ENCODE peak calls at places on chromosomes 12 and 14, in four cellular contexts. One of them, this sample, is unnamed.

GRCh38 chr12:117189725-117190209 is 503 bp downstream of the FBXO21 start:
- DNase-seq in fibroblast of mammary gland: peak
- DNase-seq in HFF-Myc: no peak
- DNase-seq in HFFc6: peak
- DNase-seq in this sample: peak

GRCh38 chr12:2651061-2651965 is 143.5 kb upstream of the FKBP4 start:
- DNase-seq in fibroblast of mammary gland: no peak
- DNase-seq in HFF-Myc: no peak
- DNase-seq in HFFc6: no peak
- DNase-seq in this sample: no peak

GRCh38 chr12:13390381-13390856 is 193.9 kb downstream of the EMP1 start:
- DNase-seq in fibroblast of mammary gland: peak
- DNase-seq in HFF-Myc: no peak
- DNase-seq in HFFc6: peak
- DNase-seq in this sample: peak

GRCh38 chr14:97538749-97539388 is 741.7 kb downstream of the VRK1 start:
- DNase-seq in fibroblast of mammary gland: no peak
- DNase-seq in HFF-Myc: no peak
- DNase-seq in HFFc6: no peak
- DNase-seq in this sample: no peak

GRCh38 chr14:59240356-59240755 is 51.9 kb downstream of the DAAM1 start:
- DNase-seq in fibroblast of mammary gland: no peak
- DNase-seq in HFF-Myc: no peak
- DNase-seq in HFFc6: no peak
- DNase-seq in this sample: no peak

GRCh38 chr12:52090291-52090690 is 10.8 kb downstream of the SMIM41 start:
- DNase-seq in fibroblast of mammary gland: no peak
- DNase-seq in HFF-Myc: no peak
- DNase-seq in HFFc6: no peak
- DNase-seq in this sample: no peak

GRCh38 chr12:21618566-21618965 is 13.9 kb upstream of the GYS2 start:
- DNase-seq in fibroblast of mammary gland: no peak
- DNase-seq in HFF-Myc: no peak
- DNase-seq in HFFc6: no peak
- DNase-seq in this sample: no peak

GRCh38 chr12:52245962-52246577 is 13.0 kb downstream of the KRT7 start:
- DNase-seq in fibroblast of mammary gland: no peak
- DNase-seq in HFF-Myc: no peak
- DNase-seq in HFFc6: no peak
- DNase-seq in this sample: no peak

GRCh38 chr12:94151577-94151976 is 3.2 kb downstream of the PLXNC1 start:
- DNase-seq in fibroblast of mammary gland: no peak
- DNase-seq in HFF-Myc: no peak
- DNase-seq in HFFc6: no peak
- DNase-seq in this sample: no peak

GRCh38 chr12:81465881-81466280 is 293.3 kb downstream of the PPFIA2 start:
- DNase-seq in fibroblast of mammary gland: no peak
- DNase-seq in HFF-Myc: no peak
- DNase-seq in HFFc6: no peak
- DNase-seq in this sample: no peak

GRCh38 chr12:25295361-25295760 is 44.6 kb upstream of the KRAS start:
- DNase-seq in fibroblast of mammary gland: peak
- DNase-seq in HFF-Myc: no peak
- DNase-seq in HFFc6: no peak
- DNase-seq in this sample: no peak

GRCh38 chr14:68951051-68951797 is 27.9 kb downstream of the ACTN1 start:
- DNase-seq in fibroblast of mammary gland: peak
- DNase-seq in HFF-Myc: peak
- DNase-seq in HFFc6: peak
- DNase-seq in this sample: no peak

GRCh38 chr12:14403711-14404164 is 38.3 kb downstream of the ATF7IP start:
- DNase-seq in fibroblast of mammary gland: peak
- DNase-seq in HFF-Myc: peak
- DNase-seq in HFFc6: peak
- DNase-seq in this sample: peak

GRCh38 chr12:107912421-107913004 is 138.0 kb downstream of the ASCL4 start:
- DNase-seq in fibroblast of mammary gland: peak
- DNase-seq in HFF-Myc: no peak
- DNase-seq in HFFc6: no peak
- DNase-seq in this sample: peak

GRCh38 chr12:99505805-99506204 is 141.7 kb upstream of the GARIN6 start:
- DNase-seq in fibroblast of mammary gland: no peak
- DNase-seq in HFF-Myc: no peak
- DNase-seq in HFFc6: no peak
- DNase-seq in this sample: no peak

GRCh38 chr12:6268484-6269157 is 41.9 kb upstream of the PLEKHG6 start:
- DNase-seq in fibroblast of mammary gland: no peak
- DNase-seq in HFF-Myc: no peak
- DNase-seq in HFFc6: no peak
- DNase-seq in this sample: no peak

GRCh38 chr12:109734219-109735000 is 20.8 kb downstream of the FAM222A start:
- DNase-seq in fibroblast of mammary gland: no peak
- DNase-seq in HFF-Myc: no peak
- DNase-seq in HFFc6: no peak
- DNase-seq in this sample: peak

GRCh38 chr12:96249196-96250118 is 55.3 kb downstream of the ELK3 start:
- DNase-seq in fibroblast of mammary gland: peak
- DNase-seq in HFF-Myc: no peak
- DNase-seq in HFFc6: no peak
- DNase-seq in this sample: no peak

GRCh38 chr14:103503296-103503695 is 19.3 kb downstream of the CKB start:
- DNase-seq in fibroblast of mammary gland: no peak
- DNase-seq in HFF-Myc: no peak
- DNase-seq in HFFc6: no peak
- DNase-seq in this sample: no peak

GRCh38 chr12:92538970-92539749 is 163.6 kb upstream of the PLEKHG7 start:
- DNase-seq in fibroblast of mammary gland: peak
- DNase-seq in HFF-Myc: peak
- DNase-seq in HFFc6: peak
- DNase-seq in this sample: peak

GRCh38 chr12:91774471-91774921 is 371.1 kb downstream of the BTG1 start:
- DNase-seq in fibroblast of mammary gland: peak
- DNase-seq in HFF-Myc: peak
- DNase-seq in HFFc6: peak
- DNase-seq in this sample: peak

GRCh38 chr12:54133663-54134375 is 55.0 kb downstream of the SMUG1 start:
- DNase-seq in fibroblast of mammary gland: no peak
- DNase-seq in HFF-Myc: no peak
- DNase-seq in HFFc6: no peak
- DNase-seq in this sample: no peak

GRCh38 chr12:2239376-2240010 is 186.7 kb downstream of the CACNA1C start:
- DNase-seq in fibroblast of mammary gland: no peak
- DNase-seq in HFF-Myc: no peak
- DNase-seq in HFFc6: no peak
- DNase-seq in this sample: no peak

GRCh38 chr12:25284024-25284423 is 33.3 kb upstream of the KRAS start:
- DNase-seq in fibroblast of mammary gland: no peak
- DNase-seq in HFF-Myc: no peak
- DNase-seq in HFFc6: no peak
- DNase-seq in this sample: no peak

GRCh38 chr12:85575115-85576096 is 260.8 kb downstream of the RASSF9 start:
- DNase-seq in fibroblast of mammary gland: peak
- DNase-seq in HFF-Myc: peak
- DNase-seq in HFFc6: peak
- DNase-seq in this sample: peak

GRCh38 chr12:45575823-45576448 is 153.6 kb upstream of the ARID2 start:
- DNase-seq in fibroblast of mammary gland: peak
- DNase-seq in HFF-Myc: no peak
- DNase-seq in HFFc6: no peak
- DNase-seq in this sample: no peak

GRCh38 chr12:76533331-76533730 is 26.2 kb downstream of the OSBPL8 start:
- DNase-seq in fibroblast of mammary gland: no peak
- DNase-seq in HFF-Myc: no peak
- DNase-seq in HFFc6: no peak
- DNase-seq in this sample: no peak

GRCh38 chr12:92342574-92342973 is 196.9 kb upstream of the BTG1 start:
- DNase-seq in fibroblast of mammary gland: no peak
- DNase-seq in HFF-Myc: no peak
- DNase-seq in HFFc6: no peak
- DNase-seq in this sample: no peak

GRCh38 chr12:113222730-113223531 is 1.7 kb downstream of the TPCN1 start:
- DNase-seq in fibroblast of mammary gland: peak
- DNase-seq in HFF-Myc: peak
- DNase-seq in HFFc6: peak
- DNase-seq in this sample: peak

GRCh38 chr14:92135269-92135668 is 13.5 kb downstream of the CPSF2 start:
- DNase-seq in fibroblast of mammary gland: peak
- DNase-seq in HFF-Myc: no peak
- DNase-seq in HFFc6: peak
- DNase-seq in this sample: no peak

GRCh38 chr14:73634333-73634833 is 10.4 kb upstream of the DNAL1 start:
- DNase-seq in fibroblast of mammary gland: peak
- DNase-seq in HFF-Myc: no peak
- DNase-seq in HFFc6: no peak
- DNase-seq in this sample: no peak
- TF ChIP-seq CTCF in fibroblast of mammary gland: peak
- TF ChIP-seq CTCF in HFF-Myc: no peak
- TF ChIP-seq CTCF in HFFc6: no peak
- TF ChIP-seq CTCF in this sample: no peak

GRCh38 chr14:25033358-25033757 is 16.6 kb downstream of the STXBP6 start:
- DNase-seq in fibroblast of mammary gland: no peak
- DNase-seq in HFF-Myc: no peak
- DNase-seq in HFFc6: no peak
- DNase-seq in this sample: no peak

GRCh38 chr14:25037032-25037431 is 12.9 kb downstream of the STXBP6 start:
- DNase-seq in fibroblast of mammary gland: no peak
- DNase-seq in HFF-Myc: no peak
- DNase-seq in HFFc6: no peak
- DNase-seq in this sample: no peak

GRCh38 chr14:25034803-25035681 is 14.9 kb downstream of the STXBP6 start:
- DNase-seq in fibroblast of mammary gland: no peak
- DNase-seq in HFF-Myc: no peak
- DNase-seq in HFFc6: no peak
- DNase-seq in this sample: no peak

GRCh38 chr14:25026476-25027137 is 23.3 kb downstream of the STXBP6 start:
- DNase-seq in fibroblast of mammary gland: no peak
- DNase-seq in HFF-Myc: no peak
- DNase-seq in HFFc6: no peak
- DNase-seq in this sample: no peak

DNA sequence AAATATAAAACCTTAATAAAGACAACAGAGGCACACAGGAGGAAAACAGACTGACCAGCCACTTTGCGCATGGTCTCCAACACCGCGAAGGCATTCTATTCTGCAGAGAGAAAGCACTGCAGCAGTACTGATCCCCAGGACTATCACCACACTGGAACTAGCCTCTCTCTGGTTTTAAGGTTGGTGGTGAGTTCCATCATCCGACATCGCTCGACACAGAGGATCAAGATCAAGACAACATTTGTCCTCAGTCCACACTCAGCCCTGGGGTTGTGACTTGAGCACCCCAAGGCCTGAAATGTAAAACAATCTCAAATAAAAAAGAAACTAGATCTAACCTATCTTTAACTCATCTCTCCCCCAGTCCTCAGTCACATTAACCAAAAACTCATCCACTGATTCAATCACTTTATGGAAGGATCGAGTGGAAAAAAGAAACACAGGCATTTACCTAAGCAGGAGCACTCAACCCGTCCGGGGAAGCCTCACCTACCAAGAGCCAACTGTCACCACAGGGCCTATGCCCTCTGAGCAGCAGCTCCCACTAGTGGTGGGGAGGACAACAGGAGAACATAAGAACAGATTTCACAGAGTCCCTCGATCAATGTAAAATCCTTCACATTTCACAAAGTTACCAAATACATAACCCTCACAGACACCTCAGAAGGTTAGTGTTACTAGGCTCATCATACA is 17.7 kb downstream of the STXBP6 start:
- DNase-seq in fibroblast of mammary gland: no peak
- DNase-seq in HFF-Myc: no peak
- DNase-seq in HFFc6: no peak
- DNase-seq in this sample: no peak
- TF ChIP-seq CTCF in fibroblast of mammary gland: peak
- TF ChIP-seq CTCF in HFF-Myc: peak
- TF ChIP-seq CTCF in HFFc6: peak
- TF ChIP-seq CTCF in this sample: no peak

DNA sequence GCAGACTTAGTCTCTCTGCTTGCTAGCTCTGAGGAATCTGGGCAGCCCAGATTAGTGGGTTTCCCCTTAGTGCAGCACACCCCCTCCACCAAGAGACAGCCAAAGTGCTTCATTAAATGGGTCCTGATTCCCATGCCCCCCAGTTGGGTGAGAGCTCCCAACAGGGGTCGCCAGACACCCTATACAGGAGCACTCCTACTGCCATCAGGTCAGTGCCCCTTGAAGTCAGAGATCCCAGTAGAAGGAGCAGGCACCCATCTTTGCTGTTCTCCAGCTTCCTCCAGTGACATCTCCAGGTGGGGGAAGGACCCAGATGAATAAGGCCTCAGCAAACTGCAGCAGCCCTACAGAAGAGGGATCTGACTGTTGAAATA is 36.7 kb upstream of the C14orf132 start:
- DNase-seq in fibroblast of mammary gland: no peak
- DNase-seq in HFF-Myc: no peak
- DNase-seq in HFFc6: no peak
- DNase-seq in this sample: no peak
- TF ChIP-seq CTCF in fibroblast of mammary gland: no peak
- TF ChIP-seq CTCF in HFF-Myc: peak
- TF ChIP-seq CTCF in HFFc6: no peak
- TF ChIP-seq CTCF in this sample: no peak

GRCh38 chr14:50953497-50953896 is 9.2 kb upstream of the PYGL start:
- DNase-seq in fibroblast of mammary gland: no peak
- DNase-seq in HFF-Myc: no peak
- DNase-seq in HFFc6: no peak
- DNase-seq in this sample: no peak

GRCh38 chr14:50954811-50955372 is 10.6 kb upstream of the PYGL start:
- DNase-seq in fibroblast of mammary gland: peak
- DNase-seq in HFF-Myc: peak
- DNase-seq in HFFc6: peak
- DNase-seq in this sample: no peak

GRCh38 chr14:50957296-50957695 is 13.0 kb upstream of the PYGL start:
- DNase-seq in fibroblast of mammary gland: peak
- DNase-seq in HFF-Myc: no peak
- DNase-seq in HFFc6: no peak
- DNase-seq in this sample: no peak

GRCh38 chr14:50951032-50951431 is 6.7 kb upstream of the PYGL start:
- DNase-seq in fibroblast of mammary gland: no peak
- DNase-seq in HFF-Myc: no peak
- DNase-seq in HFFc6: no peak
- DNase-seq in this sample: no peak

DNA sequence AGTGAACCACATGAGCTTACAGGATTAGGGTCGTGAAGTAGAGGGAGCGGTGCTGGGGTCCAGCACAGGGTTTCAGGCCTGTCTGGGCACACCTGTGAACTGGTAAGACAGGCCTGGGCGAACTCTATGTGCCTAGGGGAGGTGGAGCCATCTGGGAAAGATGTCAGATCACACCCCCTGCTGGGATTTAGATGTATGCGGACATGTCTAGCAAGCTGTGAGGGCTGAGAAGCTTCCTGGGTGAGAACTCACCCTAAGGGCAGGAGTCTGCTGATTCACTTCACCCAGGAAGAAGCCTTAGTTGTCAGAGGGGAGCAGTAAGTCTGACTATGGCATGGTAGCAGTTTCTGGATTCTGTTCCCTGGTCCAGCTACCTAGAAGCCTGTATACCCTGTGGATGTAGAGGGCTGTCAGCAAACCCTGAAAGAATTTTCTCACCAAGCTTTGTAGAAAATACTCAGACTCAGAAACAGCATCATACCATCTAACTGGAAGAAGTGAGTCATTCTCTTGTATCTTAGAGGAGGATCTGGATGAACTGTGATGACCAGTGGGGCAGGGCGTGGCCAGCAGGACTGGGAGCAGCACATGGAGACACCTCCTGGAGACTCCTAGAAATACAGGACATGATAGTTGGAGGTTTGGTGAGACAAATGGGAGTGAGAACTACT is 11.2 kb upstream of the PYGL start:
- DNase-seq in fibroblast of mammary gland: peak
- DNase-seq in HFF-Myc: peak
- DNase-seq in HFFc6: peak
- DNase-seq in this sample: no peak
- TF ChIP-seq CTCF in fibroblast of mammary gland: peak
- TF ChIP-seq CTCF in HFF-Myc: peak
- TF ChIP-seq CTCF in HFFc6: peak
- TF ChIP-seq CTCF in this sample: no peak

This sample was measured in pancreas.